ENCODE peak calls at places on chromosomes 16 and 17, in nine cellular contexts. X is OCI-M1; Q is heart right ventricle; G is AG08395; P is HT-29; M is cerebellar nuclear complex; T is activated CD8-positive, alpha-beta memory T cell treated with anti-CD3 and anti-CD28 coated beads for 48 hours; D is brain microvascular endothelial cell; A is cardiac fibroblast. O is an unnamed sample.

GRCh38 chr17:38421224-38421841 is 6.9 kb upstream of the ARHGAP23 start:
- DNase-seq in X (no peak), Q (no peak), G (peak), P (no peak), M (no peak), T (no peak), D (no peak), A (peak), O (no peak)

GRCh38 chr17:62671553-62671952 is 44.1 kb downstream of the MRC2 start:
- DNase-seq in X (no peak), Q (no peak), G (no peak), P (peak), M (no peak), T (no peak), D (no peak), A (no peak), O (peak)

GRCh38 chr17:30278032-30278431 is 13.7 kb downstream of the BLMH start:
- DNase-seq in X (peak), Q (peak), G (peak), P (peak), M (no peak), T (no peak), D (peak), A (peak), O (no peak)

GRCh38 chr17:82300707-82301270 is 16.6 kb downstream of the CD7 start:
- DNase-seq in X (peak), Q (peak), G (peak), P (peak), M (no peak), T (no peak), D (no peak), A (peak), O (peak)

GRCh38 chr16:1639282-1639681 is 27.1 kb downstream of the CRAMP1 start:
- DNase-seq in X (no peak), Q (no peak), G (no peak), P (no peak), M (no peak), T (no peak), D (no peak), A (no peak), O (no peak)

GRCh38 chr17:1752425-1752941 is 9.4 kb upstream of the SERPINF1 start:
- DNase-seq in X (peak), Q (no peak), G (no peak), P (peak), M (no peak), T (no peak), D (no peak), A (no peak), O (peak)

GRCh38 chr17:69802045-69802740 is 272.8 kb upstream of the KCNJ16 start:
- DNase-seq in X (no peak), Q (no peak), G (no peak), P (no peak), M (no peak), T (no peak), D (no peak), A (no peak), O (no peak)

GRCh38 chr16:49837673-49838360 is 18.1 kb downstream of the ZNF423 start:
- DNase-seq in X (no peak), Q (no peak), G (no peak), P (no peak), M (no peak), T (no peak), D (no peak), A (no peak), O (no peak)

GRCh38 chr17:50562266-50563094 is 2.0 kb downstream of the CACNA1G start:
- DNase-seq in X (no peak), Q (no peak), G (no peak), P (no peak), M (no peak), T (no peak), D (no peak), A (no peak), O (no peak)

O was measured in left colon.